ENCODE peak calls at places on chromosomes 5 and 9, in four cellular contexts. F is AG04449, E is right atrium auricular region, R is tibial artery. A is an unnamed sample.

GRCh38 chr5:135829681-135830383 is 4.6 kb upstream of the SLC25A48 start:
- DNase-seq in R (no peak), E (peak; percentile 57), F (no peak), A (no peak)

GRCh38 chr5:167261309-167262100 is 1029.9 kb upstream of the WWC1 start:
- DNase-seq in E (no peak), F (no peak), R (no peak), A (no peak)

GRCh38 chr5:156402387-156402921 is 75.5 kb downstream of the SGCD start:
- DNase-seq in R (no peak), F (no peak), E (no peak), A (no peak)

GRCh38 chr5:172505840-172506638 is 51.7 kb upstream of the SH3PXD2B start:
- DNase-seq in F (no peak), E (peak; percentile 30), R (peak; percentile 50), A (no peak)

GRCh38 chr5:172602712-172603289 is 38.3 kb upstream of the NEURL1B start:
- DNase-seq in R (peak; percentile 65), E (no peak), F (no peak), A (no peak)

GRCh38 chr5:150278046-150278760 is 11.4 kb downstream of the CAMK2A start:
- DNase-seq in R (no peak), F (no peak), E (no peak), A (no peak)

GRCh38 chr9:126329476-126330275 is 3.0 kb downstream of the MVB12B start:
- DNase-seq in E (no peak), R (no peak), F (no peak), A (no peak)

GRCh38 chr5:92017786-92018185 is 634.7 kb upstream of the ARRDC3 start:
- DNase-seq in E (no peak), R (no peak), F (peak; percentile 47), A (peak; percentile 97)

GRCh38 chr5:168793844-168794837 is 215.0 kb upstream of the PANK3 start:
- DNase-seq in R (peak; percentile 88), F (peak; percentile 63), E (peak; percentile 64), A (peak; percentile 28)

GRCh38 chr9:37197158-37198033 is 77.0 kb downstream of the ZCCHC7 start:
- DNase-seq in E (no peak), R (no peak), F (no peak), A (no peak)

GRCh38 chr5:55154893-55155292 is 5.1 kb upstream of the GPX8 start:
- DNase-seq in R (no peak), F (peak; percentile 19), E (no peak), A (no peak)

GRCh38 chr9:37198034-37198718 is 77.8 kb downstream of the ZCCHC7 start:
- DNase-seq in E (no peak), R (no peak), F (no peak), A (no peak)

GRCh38 chr5:176916337-176916736 is 17.2 kb upstream of the HK3 start:
- DNase-seq in R (no peak), E (no peak), F (no peak), A (no peak)

GRCh38 chr5:180631549-180632392 is 17.6 kb downstream of the FLT4 start:
- DNase-seq in R (no peak), F (no peak), E (no peak), A (no peak)

GRCh38 chr5:148740966-148741742 is 85.3 kb upstream of the ADRB2 start:
- DNase-seq in E (no peak), F (peak; percentile 61), R (no peak), A (peak; percentile 51)

GRCh38 chr9:106797299-106797698 is 65.7 kb upstream of the ZNF462 start:
- DNase-seq in R (no peak), F (no peak), E (no peak), A (no peak)

GRCh38 chr5:61000887-61001286 is 55.9 kb downstream of the NDUFAF2 start:
- DNase-seq in F (peak; percentile 9), R (no peak), E (no peak), A (no peak)
- TF ChIP-seq CTCF in F (no peak), R (no peak), E (no peak), A (no peak)

GRCh38 chr5:39998518-39998917 is 573.7 kb upstream of the DAB2 start:
- DNase-seq in F (no peak), E (no peak), R (no peak), A (no peak)
- TF ChIP-seq CTCF in F (no peak), E (no peak), R (no peak), A (no peak)

DNA sequence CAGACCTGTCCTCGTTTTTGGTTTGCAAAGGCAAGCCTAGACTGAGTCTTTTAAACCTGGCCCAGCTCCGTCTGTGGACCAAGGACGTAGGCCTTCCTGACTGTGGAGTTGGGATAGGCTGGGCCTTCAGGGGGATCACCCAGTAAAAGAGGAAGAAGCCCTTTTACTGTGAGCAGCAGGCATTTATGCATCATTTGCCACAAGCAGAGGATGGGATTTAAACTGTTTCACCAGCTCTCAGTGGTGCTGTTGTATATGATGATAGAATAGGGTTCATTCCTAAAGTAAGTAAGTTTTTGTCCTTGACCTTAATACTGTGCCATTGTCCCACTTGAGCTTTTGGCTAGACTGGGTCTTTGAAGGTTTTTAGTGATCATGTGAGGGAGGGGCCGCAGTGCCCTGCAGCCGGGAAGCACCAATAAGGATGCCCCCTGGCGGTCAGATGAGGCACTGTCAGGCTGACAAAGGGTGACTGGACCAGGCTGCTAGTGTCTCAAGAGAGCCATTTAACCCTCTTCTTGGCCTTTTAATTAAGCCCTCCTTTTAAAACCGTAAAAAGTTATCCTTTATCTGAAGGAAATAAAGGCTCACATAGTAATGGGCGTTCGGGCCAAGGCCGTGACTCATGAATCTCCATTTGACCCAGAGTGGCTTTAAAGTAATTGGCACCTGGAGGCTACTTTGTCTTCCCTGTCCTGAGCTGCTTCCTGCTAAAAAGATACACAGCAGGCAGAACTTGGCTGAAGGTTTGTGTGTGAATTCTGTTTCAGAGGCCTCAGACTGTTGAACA is 74.0 kb downstream of the UBAP1 start:
- DNase-seq in F (no peak), R (peak; percentile 78), E (peak; percentile 75), A (no peak)
- TF ChIP-seq CTCF in F (peak; percentile 82), R (peak; percentile 91), E (peak; percentile 92), A (peak; percentile 94)

GRCh38 chr5:174895360-174895759 is 171.0 kb downstream of the MSX2 start:
- DNase-seq in R (no peak), F (no peak), E (no peak), A (no peak)
- TF ChIP-seq CTCF in R (no peak), F (no peak), E (no peak), A (no peak)

DNA sequence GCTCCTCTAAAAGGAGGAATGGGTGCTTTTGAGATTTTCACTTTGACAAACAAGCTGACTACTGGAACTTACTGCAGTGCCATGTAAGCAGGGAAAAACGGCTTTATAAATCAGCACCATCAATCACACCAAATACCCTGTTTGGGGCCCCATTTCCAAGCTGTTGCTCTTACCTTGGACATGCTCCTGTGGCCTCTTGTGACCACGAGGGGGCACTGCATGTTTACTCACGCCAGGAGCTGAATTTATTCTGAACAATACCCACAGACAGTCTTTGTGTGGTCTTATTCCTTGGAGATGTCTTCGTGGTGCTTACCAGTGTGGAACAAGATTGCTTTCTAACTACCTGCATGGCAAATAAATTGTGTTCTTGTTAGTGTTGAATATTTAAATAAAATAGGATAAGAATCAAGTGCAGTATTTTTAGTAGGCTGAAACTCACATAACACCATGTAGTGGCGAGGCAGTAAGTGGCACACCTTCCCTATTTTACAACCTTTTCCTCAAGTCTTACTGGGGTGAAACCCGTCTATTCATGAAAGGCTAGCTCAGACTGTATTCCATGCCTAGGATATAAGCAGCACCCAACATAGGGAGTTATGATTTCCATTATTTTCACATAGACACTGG is 155.5 kb upstream of the NMUR2 start:
- DNase-seq in R (peak; percentile 70), F (peak; percentile 3), E (no peak), A (peak; percentile 4)
- TF ChIP-seq CTCF in R (peak; percentile 84), F (peak; percentile 69), E (peak; percentile 83), A (peak; percentile 78)